ENCODE peak calls at places on chromosomes 1 and 21, in nine cellular contexts. One of them, this sample, is unnamed.

GRCh38 chr1:192544983-192545393 is 30.6 kb upstream of the RGS1 start:
- DNase-seq in stimulated activated CD8-positive, alpha-beta memory T cell treated with anti-CD3 and anti-CD28 coated beads, Interleukin-15, amount 100 ng/mL, for 4 hours: no peak
- DNase-seq in retina: no peak
- DNase-seq in Caki2: peak; percentile 21
- DNase-seq in EL: peak; percentile 75
- DNase-seq in K562: no peak
- DNase-seq in left colon: no peak
- DNase-seq in T-helper 22 cell: peak; percentile 21
- DNase-seq in OCI-M1: no peak
- DNase-seq in this sample: peak; percentile 59

GRCh38 chr1:62435231-62436038 is 1.4 kb upstream of the USP1 start:
- DNase-seq in stimulated activated CD8-positive, alpha-beta memory T cell treated with anti-CD3 and anti-CD28 coated beads, Interleukin-15, amount 100 ng/mL, for 4 hours: no peak
- DNase-seq in retina: no peak
- DNase-seq in Caki2: no peak
- DNase-seq in EL: no peak
- DNase-seq in K562: no peak
- DNase-seq in left colon: peak; percentile 39
- DNase-seq in T-helper 22 cell: no peak
- DNase-seq in OCI-M1: peak; percentile 62
- DNase-seq in this sample: no peak

GRCh38 chr1:94093996-94094395 is 27.0 kb downstream of the ABCA4 start:
- DNase-seq in stimulated activated CD8-positive, alpha-beta memory T cell treated with anti-CD3 and anti-CD28 coated beads, Interleukin-15, amount 100 ng/mL, for 4 hours: no peak
- DNase-seq in retina: no peak
- DNase-seq in Caki2: no peak
- DNase-seq in EL: peak; percentile 36
- DNase-seq in K562: no peak
- DNase-seq in left colon: no peak
- DNase-seq in T-helper 22 cell: no peak
- DNase-seq in OCI-M1: no peak
- DNase-seq in this sample: peak; percentile 57

GRCh38 chr21:46226920-46227599 is 1.5 kb downstream of the LSS start:
- DNase-seq in stimulated activated CD8-positive, alpha-beta memory T cell treated with anti-CD3 and anti-CD28 coated beads, Interleukin-15, amount 100 ng/mL, for 4 hours: no peak
- DNase-seq in retina: no peak
- DNase-seq in Caki2: no peak
- DNase-seq in EL: peak; percentile 50
- DNase-seq in K562: no peak
- DNase-seq in left colon: peak; percentile 47
- DNase-seq in T-helper 22 cell: no peak
- DNase-seq in OCI-M1: peak; percentile 48
- DNase-seq in this sample: peak; percentile 78

GRCh38 chr1:15262711-15263110 is 15.7 kb downstream of the FHAD1 start:
- DNase-seq in stimulated activated CD8-positive, alpha-beta memory T cell treated with anti-CD3 and anti-CD28 coated beads, Interleukin-15, amount 100 ng/mL, for 4 hours: no peak
- DNase-seq in retina: no peak
- DNase-seq in Caki2: no peak
- DNase-seq in EL: no peak
- DNase-seq in K562: no peak
- DNase-seq in left colon: no peak
- DNase-seq in T-helper 22 cell: no peak
- DNase-seq in OCI-M1: no peak
- DNase-seq in this sample: no peak

GRCh38 chr1:31987231-31987630 is 26.4 kb upstream of the KHDRBS1 start:
- DNase-seq in stimulated activated CD8-positive, alpha-beta memory T cell treated with anti-CD3 and anti-CD28 coated beads, Interleukin-15, amount 100 ng/mL, for 4 hours: no peak
- DNase-seq in retina: peak; percentile 88
- DNase-seq in Caki2: no peak
- DNase-seq in EL: no peak
- DNase-seq in K562: no peak
- DNase-seq in left colon: no peak
- DNase-seq in T-helper 22 cell: no peak
- DNase-seq in OCI-M1: no peak
- DNase-seq in this sample: no peak

GRCh38 chr1:227225715-227226346 is 92.5 kb downstream of the CDC42BPA start:
- DNase-seq in stimulated activated CD8-positive, alpha-beta memory T cell treated with anti-CD3 and anti-CD28 coated beads, Interleukin-15, amount 100 ng/mL, for 4 hours: no peak
- DNase-seq in retina: no peak
- DNase-seq in Caki2: no peak
- DNase-seq in EL: peak; percentile 80
- DNase-seq in K562: no peak
- DNase-seq in left colon: no peak
- DNase-seq in T-helper 22 cell: no peak
- DNase-seq in OCI-M1: peak; percentile 93
- DNase-seq in this sample: peak; percentile 83

GRCh38 chr1:111778541-111779051 is 22.9 kb downstream of the DDX20 start:
- DNase-seq in stimulated activated CD8-positive, alpha-beta memory T cell treated with anti-CD3 and anti-CD28 coated beads, Interleukin-15, amount 100 ng/mL, for 4 hours: no peak
- DNase-seq in retina: no peak
- DNase-seq in Caki2: no peak
- DNase-seq in EL: peak; percentile 67
- DNase-seq in K562: no peak
- DNase-seq in left colon: no peak
- DNase-seq in T-helper 22 cell: no peak
- DNase-seq in OCI-M1: no peak
- DNase-seq in this sample: no peak

GRCh38 chr1:185449378-185450101 is 132.5 kb upstream of the IVNS1ABP start:
- DNase-seq in stimulated activated CD8-positive, alpha-beta memory T cell treated with anti-CD3 and anti-CD28 coated beads, Interleukin-15, amount 100 ng/mL, for 4 hours: no peak
- DNase-seq in retina: no peak
- DNase-seq in Caki2: no peak
- DNase-seq in EL: no peak
- DNase-seq in K562: no peak
- DNase-seq in left colon: no peak
- DNase-seq in T-helper 22 cell: no peak
- DNase-seq in OCI-M1: no peak
- DNase-seq in this sample: no peak

GRCh38 chr1:94025383-94026340 is 95.3 kb downstream of the ABCA4 start:
- DNase-seq in stimulated activated CD8-positive, alpha-beta memory T cell treated with anti-CD3 and anti-CD28 coated beads, Interleukin-15, amount 100 ng/mL, for 4 hours: no peak
- DNase-seq in retina: peak; percentile 57
- DNase-seq in Caki2: peak; percentile 49
- DNase-seq in EL: peak; percentile 78
- DNase-seq in K562: peak; percentile 48
- DNase-seq in left colon: no peak
- DNase-seq in T-helper 22 cell: no peak
- DNase-seq in OCI-M1: peak; percentile 67
- DNase-seq in this sample: peak; percentile 79

GRCh38 chr1:221458430-221459156 is 283.3 kb downstream of the DUSP10 start:
- DNase-seq in stimulated activated CD8-positive, alpha-beta memory T cell treated with anti-CD3 and anti-CD28 coated beads, Interleukin-15, amount 100 ng/mL, for 4 hours: no peak
- DNase-seq in retina: no peak
- DNase-seq in Caki2: no peak
- DNase-seq in EL: peak; percentile 59
- DNase-seq in K562: no peak
- DNase-seq in left colon: no peak
- DNase-seq in T-helper 22 cell: no peak
- DNase-seq in OCI-M1: no peak
- DNase-seq in this sample: peak; percentile 81

GRCh38 chr1:17229379-17229778 is 19.5 kb upstream of the PADI3 start:
- DNase-seq in stimulated activated CD8-positive, alpha-beta memory T cell treated with anti-CD3 and anti-CD28 coated beads, Interleukin-15, amount 100 ng/mL, for 4 hours: no peak
- DNase-seq in retina: no peak
- DNase-seq in Caki2: no peak
- DNase-seq in EL: no peak
- DNase-seq in K562: no peak
- DNase-seq in left colon: peak; percentile 74
- DNase-seq in T-helper 22 cell: no peak
- DNase-seq in OCI-M1: no peak
- DNase-seq in this sample: no peak

GRCh38 chr1:154974808-154975408 is 427 bp downstream of the CKS1B start:
- DNase-seq in stimulated activated CD8-positive, alpha-beta memory T cell treated with anti-CD3 and anti-CD28 coated beads, Interleukin-15, amount 100 ng/mL, for 4 hours: peak; percentile 87
- DNase-seq in retina: no peak
- DNase-seq in Caki2: peak; percentile 96
- DNase-seq in EL: peak; percentile 97
- DNase-seq in K562: peak; percentile 84
- DNase-seq in left colon: peak; percentile 95
- DNase-seq in T-helper 22 cell: peak; percentile 91
- DNase-seq in OCI-M1: peak; percentile 99
- DNase-seq in this sample: peak; percentile 93

GRCh38 chr1:181295215-181295614 is 188.1 kb upstream of the CACNA1E start:
- DNase-seq in stimulated activated CD8-positive, alpha-beta memory T cell treated with anti-CD3 and anti-CD28 coated beads, Interleukin-15, amount 100 ng/mL, for 4 hours: no peak
- DNase-seq in retina: no peak
- DNase-seq in Caki2: no peak
- DNase-seq in EL: no peak
- DNase-seq in K562: no peak
- DNase-seq in left colon: no peak
- DNase-seq in T-helper 22 cell: no peak
- DNase-seq in OCI-M1: no peak
- DNase-seq in this sample: no peak

GRCh38 chr1:17289756-17290155 is 18.2 kb upstream of the PADI4 start:
- DNase-seq in stimulated activated CD8-positive, alpha-beta memory T cell treated with anti-CD3 and anti-CD28 coated beads, Interleukin-15, amount 100 ng/mL, for 4 hours: no peak
- DNase-seq in retina: no peak
- DNase-seq in Caki2: no peak
- DNase-seq in EL: peak; percentile 57
- DNase-seq in K562: no peak
- DNase-seq in left colon: no peak
- DNase-seq in T-helper 22 cell: no peak
- DNase-seq in OCI-M1: no peak
- DNase-seq in this sample: peak; percentile 40

GRCh38 chr1:200415693-200416593 is 6.1 kb upstream of the ZNF281 start:
- DNase-seq in stimulated activated CD8-positive, alpha-beta memory T cell treated with anti-CD3 and anti-CD28 coated beads, Interleukin-15, amount 100 ng/mL, for 4 hours: no peak
- DNase-seq in retina: no peak
- DNase-seq in Caki2: peak; percentile 65
- DNase-seq in EL: peak; percentile 97
- DNase-seq in K562: no peak
- DNase-seq in left colon: peak; percentile 35
- DNase-seq in T-helper 22 cell: no peak
- DNase-seq in OCI-M1: no peak
- DNase-seq in this sample: peak; percentile 98

GRCh38 chr1:983736-984475 is 2.0 kb upstream of the PERM1 start:
- DNase-seq in stimulated activated CD8-positive, alpha-beta memory T cell treated with anti-CD3 and anti-CD28 coated beads, Interleukin-15, amount 100 ng/mL, for 4 hours: no peak
- DNase-seq in retina: no peak
- DNase-seq in Caki2: no peak
- DNase-seq in EL: no peak
- DNase-seq in K562: peak; percentile 90
- DNase-seq in left colon: no peak
- DNase-seq in T-helper 22 cell: no peak
- DNase-seq in OCI-M1: peak; percentile 64
- DNase-seq in this sample: no peak

GRCh38 chr1:244964112-244964971 is 100.0 kb upstream of the HNRNPU start:
- DNase-seq in stimulated activated CD8-positive, alpha-beta memory T cell treated with anti-CD3 and anti-CD28 coated beads, Interleukin-15, amount 100 ng/mL, for 4 hours: no peak
- DNase-seq in retina: no peak
- DNase-seq in Caki2: peak; percentile 40
- DNase-seq in EL: peak; percentile 87
- DNase-seq in K562: no peak
- DNase-seq in left colon: peak; percentile 40
- DNase-seq in T-helper 22 cell: no peak
- DNase-seq in OCI-M1: peak; percentile 30
- DNase-seq in this sample: peak; percentile 90

GRCh38 chr1:230286166-230286889 is 139.8 kb downstream of the PGBD5 start:
- DNase-seq in stimulated activated CD8-positive, alpha-beta memory T cell treated with anti-CD3 and anti-CD28 coated beads, Interleukin-15, amount 100 ng/mL, for 4 hours: no peak
- DNase-seq in retina: no peak
- DNase-seq in Caki2: no peak
- DNase-seq in EL: no peak
- DNase-seq in K562: no peak
- DNase-seq in left colon: peak; percentile 18
- DNase-seq in T-helper 22 cell: no peak
- DNase-seq in OCI-M1: no peak
- DNase-seq in this sample: no peak

GRCh38 chr1:87131809-87132663 is 196.6 kb upstream of the LMO4 start:
- DNase-seq in stimulated activated CD8-positive, alpha-beta memory T cell treated with anti-CD3 and anti-CD28 coated beads, Interleukin-15, amount 100 ng/mL, for 4 hours: peak; percentile 37
- DNase-seq in retina: peak; percentile 93
- DNase-seq in Caki2: peak; percentile 51
- DNase-seq in EL: peak; percentile 77
- DNase-seq in K562: peak; percentile 87
- DNase-seq in left colon: peak; percentile 61
- DNase-seq in T-helper 22 cell: peak; percentile 25
- DNase-seq in OCI-M1: peak; percentile 88
- DNase-seq in this sample: peak; percentile 64

GRCh38 chr1:77832889-77833288 is 53.4 kb downstream of the MIGA1 start:
- DNase-seq in stimulated activated CD8-positive, alpha-beta memory T cell treated with anti-CD3 and anti-CD28 coated beads, Interleukin-15, amount 100 ng/mL, for 4 hours: no peak
- DNase-seq in retina: no peak
- DNase-seq in Caki2: peak; percentile 57
- DNase-seq in EL: peak; percentile 96
- DNase-seq in K562: no peak
- DNase-seq in left colon: no peak
- DNase-seq in T-helper 22 cell: no peak
- DNase-seq in OCI-M1: peak; percentile 57
- DNase-seq in this sample: peak; percentile 97

GRCh38 chr1:172399369-172400072 is 21.0 kb upstream of the C1orf105 start:
- DNase-seq in stimulated activated CD8-positive, alpha-beta memory T cell treated with anti-CD3 and anti-CD28 coated beads, Interleukin-15, amount 100 ng/mL, for 4 hours: no peak
- DNase-seq in retina: peak; percentile 32
- DNase-seq in Caki2: peak; percentile 83
- DNase-seq in EL: peak; percentile 91
- DNase-seq in K562: no peak
- DNase-seq in left colon: peak; percentile 49
- DNase-seq in T-helper 22 cell: no peak
- DNase-seq in OCI-M1: peak; percentile 39
- DNase-seq in this sample: peak; percentile 92

GRCh38 chr21:17451364-17451869 is 61.4 kb upstream of the CXADR start:
- DNase-seq in stimulated activated CD8-positive, alpha-beta memory T cell treated with anti-CD3 and anti-CD28 coated beads, Interleukin-15, amount 100 ng/mL, for 4 hours: no peak
- DNase-seq in retina: no peak
- DNase-seq in Caki2: peak; percentile 28
- DNase-seq in EL: peak; percentile 69
- DNase-seq in K562: no peak
- DNase-seq in left colon: no peak
- DNase-seq in T-helper 22 cell: no peak
- DNase-seq in OCI-M1: peak; percentile 5
- DNase-seq in this sample: peak; percentile 89

GRCh38 chr1:34884961-34885360 is 25.4 kb upstream of the SMIM12 start:
- DNase-seq in stimulated activated CD8-positive, alpha-beta memory T cell treated with anti-CD3 and anti-CD28 coated beads, Interleukin-15, amount 100 ng/mL, for 4 hours: no peak
- DNase-seq in retina: no peak
- DNase-seq in Caki2: no peak
- DNase-seq in EL: no peak
- DNase-seq in K562: no peak
- DNase-seq in left colon: no peak
- DNase-seq in T-helper 22 cell: no peak
- DNase-seq in OCI-M1: no peak
- DNase-seq in this sample: no peak

GRCh38 chr1:245332513-245332912 is 177.7 kb downstream of the KIF26B start:
- DNase-seq in stimulated activated CD8-positive, alpha-beta memory T cell treated with anti-CD3 and anti-CD28 coated beads, Interleukin-15, amount 100 ng/mL, for 4 hours: no peak
- DNase-seq in retina: no peak
- DNase-seq in Caki2: no peak
- DNase-seq in EL: no peak
- DNase-seq in K562: no peak
- DNase-seq in left colon: no peak
- DNase-seq in T-helper 22 cell: no peak
- DNase-seq in OCI-M1: no peak
- DNase-seq in this sample: peak; percentile 7

GRCh38 chr1:192518700-192519099 is 56.9 kb upstream of the RGS1 start:
- DNase-seq in stimulated activated CD8-positive, alpha-beta memory T cell treated with anti-CD3 and anti-CD28 coated beads, Interleukin-15, amount 100 ng/mL, for 4 hours: no peak
- DNase-seq in retina: no peak
- DNase-seq in Caki2: no peak
- DNase-seq in EL: no peak
- DNase-seq in K562: no peak
- DNase-seq in left colon: no peak
- DNase-seq in T-helper 22 cell: no peak
- DNase-seq in OCI-M1: no peak
- DNase-seq in this sample: peak; percentile 33

GRCh38 chr1:18956189-18957135 is at the start of gene IFFO2:
- DNase-seq in stimulated activated CD8-positive, alpha-beta memory T cell treated with anti-CD3 and anti-CD28 coated beads, Interleukin-15, amount 100 ng/mL, for 4 hours: peak; percentile 96
- DNase-seq in retina: peak; percentile 97
- DNase-seq in Caki2: peak; percentile 83
- DNase-seq in EL: peak; percentile 94
- DNase-seq in K562: peak; percentile 100
- DNase-seq in left colon: peak; percentile 96
- DNase-seq in T-helper 22 cell: peak; percentile 96
- DNase-seq in OCI-M1: peak; percentile 94
- DNase-seq in this sample: peak; percentile 90

This sample was measured in IMR-90.